ENCODE peak calls at places on chromosomes 13 and 19, in nine cellular contexts. One of them, this sample, is unnamed.

GRCh38 chr19:14073232-14073924 is 792 bp downstream of the MISP3 start:
- DNase-seq in psoas muscle: peak
- DNase-seq in neural crest cell: peak
- DNase-seq in ELR: peak
- DNase-seq in HTR-8/SVneo: peak
- DNase-seq in omental fat pad: no peak
- DNase-seq in Right ventricle myocardium superior: peak
- DNase-seq in stimulated activated CD4-positive, alpha-beta T cell treated with anti-CD3 and anti-CD28 coated beads, Interleukin-2, amount 100 ng/mL, for 24 hours: peak
- DNase-seq in body of pancreas: peak
- DNase-seq in this sample: peak

GRCh38 chr19:38781058-38781457 is 7.7 kb upstream of the LGALS7 start:
- DNase-seq in psoas muscle: no peak
- DNase-seq in neural crest cell: no peak
- DNase-seq in ELR: no peak
- DNase-seq in HTR-8/SVneo: no peak
- DNase-seq in omental fat pad: no peak
- DNase-seq in Right ventricle myocardium superior: no peak
- DNase-seq in stimulated activated CD4-positive, alpha-beta T cell treated with anti-CD3 and anti-CD28 coated beads, Interleukin-2, amount 100 ng/mL, for 24 hours: no peak
- DNase-seq in body of pancreas: no peak
- DNase-seq in this sample: no peak

GRCh38 chr13:67204731-67205130 is 25.4 kb downstream of the PCDH9 start:
- DNase-seq in psoas muscle: no peak
- DNase-seq in neural crest cell: no peak
- DNase-seq in ELR: peak
- DNase-seq in HTR-8/SVneo: no peak
- DNase-seq in omental fat pad: no peak
- DNase-seq in Right ventricle myocardium superior: no peak
- DNase-seq in stimulated activated CD4-positive, alpha-beta T cell treated with anti-CD3 and anti-CD28 coated beads, Interleukin-2, amount 100 ng/mL, for 24 hours: no peak
- DNase-seq in body of pancreas: no peak
- DNase-seq in this sample: no peak

GRCh38 chr13:21405309-21405708 is 53.8 kb downstream of the ZDHHC20 start:
- DNase-seq in psoas muscle: no peak
- DNase-seq in neural crest cell: no peak
- DNase-seq in ELR: no peak
- DNase-seq in HTR-8/SVneo: no peak
- DNase-seq in omental fat pad: no peak
- DNase-seq in Right ventricle myocardium superior: no peak
- DNase-seq in stimulated activated CD4-positive, alpha-beta T cell treated with anti-CD3 and anti-CD28 coated beads, Interleukin-2, amount 100 ng/mL, for 24 hours: no peak
- DNase-seq in body of pancreas: no peak
- DNase-seq in this sample: peak

GRCh38 chr19:37969695-37970094 is 62.7 kb downstream of the SIPA1L3 start:
- DNase-seq in psoas muscle: no peak
- DNase-seq in neural crest cell: no peak
- DNase-seq in ELR: no peak
- DNase-seq in HTR-8/SVneo: no peak
- DNase-seq in omental fat pad: no peak
- DNase-seq in Right ventricle myocardium superior: no peak
- DNase-seq in stimulated activated CD4-positive, alpha-beta T cell treated with anti-CD3 and anti-CD28 coated beads, Interleukin-2, amount 100 ng/mL, for 24 hours: no peak
- DNase-seq in body of pancreas: no peak
- DNase-seq in this sample: peak

GRCh38 chr19:51122112-51122981 is 2.4 kb upstream of the SIGLEC9 start:
- DNase-seq in psoas muscle: no peak
- DNase-seq in neural crest cell: no peak
- DNase-seq in ELR: peak
- DNase-seq in HTR-8/SVneo: no peak
- DNase-seq in omental fat pad: no peak
- DNase-seq in Right ventricle myocardium superior: no peak
- DNase-seq in stimulated activated CD4-positive, alpha-beta T cell treated with anti-CD3 and anti-CD28 coated beads, Interleukin-2, amount 100 ng/mL, for 24 hours: no peak
- DNase-seq in body of pancreas: no peak
- DNase-seq in this sample: peak

GRCh38 chr13:71309905-71310304 is 557.1 kb downstream of the DACH1 start:
- DNase-seq in psoas muscle: no peak
- DNase-seq in neural crest cell: no peak
- DNase-seq in ELR: no peak
- DNase-seq in HTR-8/SVneo: no peak
- DNase-seq in omental fat pad: no peak
- DNase-seq in Right ventricle myocardium superior: no peak
- DNase-seq in stimulated activated CD4-positive, alpha-beta T cell treated with anti-CD3 and anti-CD28 coated beads, Interleukin-2, amount 100 ng/mL, for 24 hours: no peak
- DNase-seq in body of pancreas: no peak
- DNase-seq in this sample: no peak

GRCh38 chr19:46471116-46471733 is at the start of gene PNMA8A:
- DNase-seq in psoas muscle: peak
- DNase-seq in neural crest cell: peak
- DNase-seq in ELR: peak
- DNase-seq in HTR-8/SVneo: no peak
- DNase-seq in omental fat pad: no peak
- DNase-seq in Right ventricle myocardium superior: peak
- DNase-seq in stimulated activated CD4-positive, alpha-beta T cell treated with anti-CD3 and anti-CD28 coated beads, Interleukin-2, amount 100 ng/mL, for 24 hours: no peak
- DNase-seq in body of pancreas: peak
- DNase-seq in this sample: no peak

GRCh38 chr13:64453831-64454230 is 2776.3 kb downstream of the PCDH9 start:
- DNase-seq in psoas muscle: no peak
- DNase-seq in neural crest cell: no peak
- DNase-seq in ELR: peak
- DNase-seq in HTR-8/SVneo: no peak
- DNase-seq in omental fat pad: no peak
- DNase-seq in Right ventricle myocardium superior: no peak
- DNase-seq in stimulated activated CD4-positive, alpha-beta T cell treated with anti-CD3 and anti-CD28 coated beads, Interleukin-2, amount 100 ng/mL, for 24 hours: no peak
- DNase-seq in body of pancreas: no peak
- DNase-seq in this sample: no peak

GRCh38 chr13:70708744-70709143 is 600.5 kb upstream of the KLHL1 start:
- DNase-seq in psoas muscle: no peak
- DNase-seq in neural crest cell: no peak
- DNase-seq in ELR: peak
- DNase-seq in HTR-8/SVneo: no peak
- DNase-seq in omental fat pad: no peak
- DNase-seq in Right ventricle myocardium superior: no peak
- DNase-seq in stimulated activated CD4-positive, alpha-beta T cell treated with anti-CD3 and anti-CD28 coated beads, Interleukin-2, amount 100 ng/mL, for 24 hours: no peak
- DNase-seq in body of pancreas: no peak
- DNase-seq in this sample: no peak

GRCh38 chr13:97522243-97522642 is 88.3 kb downstream of the RAP2A start:
- DNase-seq in psoas muscle: no peak
- DNase-seq in neural crest cell: no peak
- DNase-seq in ELR: no peak
- DNase-seq in HTR-8/SVneo: no peak
- DNase-seq in omental fat pad: no peak
- DNase-seq in Right ventricle myocardium superior: no peak
- DNase-seq in stimulated activated CD4-positive, alpha-beta T cell treated with anti-CD3 and anti-CD28 coated beads, Interleukin-2, amount 100 ng/mL, for 24 hours: no peak
- DNase-seq in body of pancreas: no peak
- DNase-seq in this sample: no peak

GRCh38 chr13:29567411-29567810 is 28.1 kb downstream of the SLC7A1 start:
- DNase-seq in psoas muscle: no peak
- DNase-seq in neural crest cell: no peak
- DNase-seq in ELR: no peak
- DNase-seq in HTR-8/SVneo: no peak
- DNase-seq in omental fat pad: no peak
- DNase-seq in Right ventricle myocardium superior: no peak
- DNase-seq in stimulated activated CD4-positive, alpha-beta T cell treated with anti-CD3 and anti-CD28 coated beads, Interleukin-2, amount 100 ng/mL, for 24 hours: no peak
- DNase-seq in body of pancreas: no peak
- DNase-seq in this sample: peak

GRCh38 chr19:18723871-18724377 is 40.4 kb downstream of the CRTC1 start:
- DNase-seq in psoas muscle: no peak
- DNase-seq in neural crest cell: no peak
- DNase-seq in ELR: no peak
- DNase-seq in HTR-8/SVneo: no peak
- DNase-seq in omental fat pad: no peak
- DNase-seq in Right ventricle myocardium superior: no peak
- DNase-seq in stimulated activated CD4-positive, alpha-beta T cell treated with anti-CD3 and anti-CD28 coated beads, Interleukin-2, amount 100 ng/mL, for 24 hours: no peak
- DNase-seq in body of pancreas: no peak
- DNase-seq in this sample: no peak

GRCh38 chr19:14410054-14410774 is 8.9 kb downstream of the DDX39A start:
- DNase-seq in psoas muscle: no peak
- DNase-seq in neural crest cell: no peak
- DNase-seq in ELR: no peak
- DNase-seq in HTR-8/SVneo: no peak
- DNase-seq in omental fat pad: no peak
- DNase-seq in Right ventricle myocardium superior: no peak
- DNase-seq in stimulated activated CD4-positive, alpha-beta T cell treated with anti-CD3 and anti-CD28 coated beads, Interleukin-2, amount 100 ng/mL, for 24 hours: peak
- DNase-seq in body of pancreas: no peak
- DNase-seq in this sample: no peak

GRCh38 chr19:39795001-39795400 is 16.3 kb downstream of the LEUTX start:
- DNase-seq in psoas muscle: no peak
- DNase-seq in neural crest cell: no peak
- DNase-seq in ELR: no peak
- DNase-seq in HTR-8/SVneo: no peak
- DNase-seq in omental fat pad: no peak
- DNase-seq in Right ventricle myocardium superior: no peak
- DNase-seq in stimulated activated CD4-positive, alpha-beta T cell treated with anti-CD3 and anti-CD28 coated beads, Interleukin-2, amount 100 ng/mL, for 24 hours: no peak
- DNase-seq in body of pancreas: no peak
- DNase-seq in this sample: no peak

GRCh38 chr13:42046448-42046847 is 2.0 kb upstream of the DGKH start:
- DNase-seq in psoas muscle: no peak
- DNase-seq in neural crest cell: no peak
- DNase-seq in ELR: no peak
- DNase-seq in HTR-8/SVneo: no peak
- DNase-seq in omental fat pad: no peak
- DNase-seq in Right ventricle myocardium superior: no peak
- DNase-seq in stimulated activated CD4-positive, alpha-beta T cell treated with anti-CD3 and anti-CD28 coated beads, Interleukin-2, amount 100 ng/mL, for 24 hours: no peak
- DNase-seq in body of pancreas: no peak
- DNase-seq in this sample: no peak

GRCh38 chr19:45492627-45493470 is 4.0 kb downstream of the RTN2 start:
- DNase-seq in psoas muscle: peak
- DNase-seq in neural crest cell: peak
- DNase-seq in ELR: peak
- DNase-seq in HTR-8/SVneo: no peak
- DNase-seq in omental fat pad: no peak
- DNase-seq in Right ventricle myocardium superior: peak
- DNase-seq in stimulated activated CD4-positive, alpha-beta T cell treated with anti-CD3 and anti-CD28 coated beads, Interleukin-2, amount 100 ng/mL, for 24 hours: no peak
- DNase-seq in body of pancreas: no peak
- DNase-seq in this sample: no peak

GRCh38 chr19:47124937-47125668 is 5.5 kb upstream of the SAE1 start:
- DNase-seq in psoas muscle: no peak
- DNase-seq in neural crest cell: peak
- DNase-seq in ELR: peak
- DNase-seq in HTR-8/SVneo: peak
- DNase-seq in omental fat pad: no peak
- DNase-seq in Right ventricle myocardium superior: no peak
- DNase-seq in stimulated activated CD4-positive, alpha-beta T cell treated with anti-CD3 and anti-CD28 coated beads, Interleukin-2, amount 100 ng/mL, for 24 hours: no peak
- DNase-seq in body of pancreas: peak
- DNase-seq in this sample: peak

GRCh38 chr13:34412817-34413365 is 529.2 kb upstream of the NBEA start:
- DNase-seq in psoas muscle: no peak
- DNase-seq in neural crest cell: no peak
- DNase-seq in ELR: peak
- DNase-seq in HTR-8/SVneo: no peak
- DNase-seq in omental fat pad: no peak
- DNase-seq in Right ventricle myocardium superior: no peak
- DNase-seq in stimulated activated CD4-positive, alpha-beta T cell treated with anti-CD3 and anti-CD28 coated beads, Interleukin-2, amount 100 ng/mL, for 24 hours: no peak
- DNase-seq in body of pancreas: no peak
- DNase-seq in this sample: peak

GRCh38 chr19:45767881-45768643 is 990 bp downstream of the SIX5 start:
- DNase-seq in psoas muscle: peak
- DNase-seq in neural crest cell: peak
- DNase-seq in ELR: peak
- DNase-seq in HTR-8/SVneo: no peak
- DNase-seq in omental fat pad: no peak
- DNase-seq in Right ventricle myocardium superior: peak
- DNase-seq in stimulated activated CD4-positive, alpha-beta T cell treated with anti-CD3 and anti-CD28 coated beads, Interleukin-2, amount 100 ng/mL, for 24 hours: no peak
- DNase-seq in body of pancreas: peak
- DNase-seq in this sample: peak

GRCh38 chr13:99484405-99484981 is 16.8 kb upstream of the TM9SF2 start:
- DNase-seq in psoas muscle: no peak
- DNase-seq in neural crest cell: no peak
- DNase-seq in ELR: peak
- DNase-seq in HTR-8/SVneo: no peak
- DNase-seq in omental fat pad: no peak
- DNase-seq in Right ventricle myocardium superior: no peak
- DNase-seq in stimulated activated CD4-positive, alpha-beta T cell treated with anti-CD3 and anti-CD28 coated beads, Interleukin-2, amount 100 ng/mL, for 24 hours: no peak
- DNase-seq in body of pancreas: no peak
- DNase-seq in this sample: peak

GRCh38 chr19:3276341-3276799 is 51.9 kb downstream of the CELF5 start:
- DNase-seq in psoas muscle: no peak
- DNase-seq in neural crest cell: no peak
- DNase-seq in ELR: peak
- DNase-seq in HTR-8/SVneo: peak
- DNase-seq in omental fat pad: no peak
- DNase-seq in Right ventricle myocardium superior: no peak
- DNase-seq in stimulated activated CD4-positive, alpha-beta T cell treated with anti-CD3 and anti-CD28 coated beads, Interleukin-2, amount 100 ng/mL, for 24 hours: peak
- DNase-seq in body of pancreas: peak
- DNase-seq in this sample: peak

GRCh38 chr19:11387154-11388034 is 3.3 kb upstream of the EPOR start:
- DNase-seq in psoas muscle: no peak
- DNase-seq in neural crest cell: no peak
- DNase-seq in ELR: no peak
- DNase-seq in HTR-8/SVneo: no peak
- DNase-seq in omental fat pad: no peak
- DNase-seq in Right ventricle myocardium superior: no peak
- DNase-seq in stimulated activated CD4-positive, alpha-beta T cell treated with anti-CD3 and anti-CD28 coated beads, Interleukin-2, amount 100 ng/mL, for 24 hours: no peak
- DNase-seq in body of pancreas: no peak
- DNase-seq in this sample: no peak

GRCh38 chr13:80132741-80133601 is 208.0 kb downstream of the SPRY2 start:
- DNase-seq in psoas muscle: peak
- DNase-seq in neural crest cell: peak
- DNase-seq in ELR: peak
- DNase-seq in HTR-8/SVneo: peak
- DNase-seq in omental fat pad: no peak
- DNase-seq in Right ventricle myocardium superior: peak
- DNase-seq in stimulated activated CD4-positive, alpha-beta T cell treated with anti-CD3 and anti-CD28 coated beads, Interleukin-2, amount 100 ng/mL, for 24 hours: no peak
- DNase-seq in body of pancreas: peak
- DNase-seq in this sample: peak

GRCh38 chr13:31955745-31956144 is 75.8 kb upstream of the FRY start:
- DNase-seq in psoas muscle: no peak
- DNase-seq in neural crest cell: no peak
- DNase-seq in ELR: no peak
- DNase-seq in HTR-8/SVneo: no peak
- DNase-seq in omental fat pad: no peak
- DNase-seq in Right ventricle myocardium superior: no peak
- DNase-seq in stimulated activated CD4-positive, alpha-beta T cell treated with anti-CD3 and anti-CD28 coated beads, Interleukin-2, amount 100 ng/mL, for 24 hours: no peak
- DNase-seq in body of pancreas: no peak
- DNase-seq in this sample: no peak

GRCh38 chr13:48487968-48488367 is 44.9 kb downstream of the RCBTB2 start:
- DNase-seq in psoas muscle: no peak
- DNase-seq in neural crest cell: no peak
- DNase-seq in ELR: no peak
- DNase-seq in HTR-8/SVneo: no peak
- DNase-seq in omental fat pad: no peak
- DNase-seq in Right ventricle myocardium superior: no peak
- DNase-seq in stimulated activated CD4-positive, alpha-beta T cell treated with anti-CD3 and anti-CD28 coated beads, Interleukin-2, amount 100 ng/mL, for 24 hours: no peak
- DNase-seq in body of pancreas: no peak
- DNase-seq in this sample: no peak

GRCh38 chr19:28644261-28644660 is 568.7 kb downstream of the UQCRFS1 start:
- DNase-seq in psoas muscle: no peak
- DNase-seq in neural crest cell: no peak
- DNase-seq in ELR: no peak
- DNase-seq in HTR-8/SVneo: no peak
- DNase-seq in omental fat pad: no peak
- DNase-seq in Right ventricle myocardium superior: no peak
- DNase-seq in stimulated activated CD4-positive, alpha-beta T cell treated with anti-CD3 and anti-CD28 coated beads, Interleukin-2, amount 100 ng/mL, for 24 hours: no peak
- DNase-seq in body of pancreas: no peak
- DNase-seq in this sample: no peak

GRCh38 chr19:30557927-30558557 is 185.9 kb downstream of the ZNF536 start:
- DNase-seq in psoas muscle: no peak
- DNase-seq in neural crest cell: no peak
- DNase-seq in ELR: no peak
- DNase-seq in HTR-8/SVneo: no peak
- DNase-seq in omental fat pad: no peak
- DNase-seq in Right ventricle myocardium superior: no peak
- DNase-seq in stimulated activated CD4-positive, alpha-beta T cell treated with anti-CD3 and anti-CD28 coated beads, Interleukin-2, amount 100 ng/mL, for 24 hours: no peak
- DNase-seq in body of pancreas: no peak
- DNase-seq in this sample: no peak

GRCh38 chr19:4969772-4970531 is 1.0 kb downstream of the KDM4B start:
- DNase-seq in psoas muscle: no peak
- DNase-seq in neural crest cell: no peak
- DNase-seq in ELR: peak
- DNase-seq in HTR-8/SVneo: no peak
- DNase-seq in omental fat pad: no peak
- DNase-seq in Right ventricle myocardium superior: no peak
- DNase-seq in stimulated activated CD4-positive, alpha-beta T cell treated with anti-CD3 and anti-CD28 coated beads, Interleukin-2, amount 100 ng/mL, for 24 hours: no peak
- DNase-seq in body of pancreas: no peak
- DNase-seq in this sample: peak

GRCh38 chr13:71030789-71031188 is 836.2 kb downstream of the DACH1 start:
- DNase-seq in psoas muscle: no peak
- DNase-seq in neural crest cell: no peak
- DNase-seq in ELR: no peak
- DNase-seq in HTR-8/SVneo: no peak
- DNase-seq in omental fat pad: no peak
- DNase-seq in Right ventricle myocardium superior: no peak
- DNase-seq in stimulated activated CD4-positive, alpha-beta T cell treated with anti-CD3 and anti-CD28 coated beads, Interleukin-2, amount 100 ng/mL, for 24 hours: no peak
- DNase-seq in body of pancreas: no peak
- DNase-seq in this sample: no peak

GRCh38 chr13:68748038-68748437 is 1359.6 kb upstream of the ATXN8OS start:
- DNase-seq in psoas muscle: no peak
- DNase-seq in neural crest cell: no peak
- DNase-seq in ELR: peak
- DNase-seq in HTR-8/SVneo: no peak
- DNase-seq in omental fat pad: no peak
- DNase-seq in Right ventricle myocardium superior: no peak
- DNase-seq in stimulated activated CD4-positive, alpha-beta T cell treated with anti-CD3 and anti-CD28 coated beads, Interleukin-2, amount 100 ng/mL, for 24 hours: no peak
- DNase-seq in body of pancreas: no peak
- DNase-seq in this sample: no peak